ENCODE peak calls at places on chromosomes 7 and 10, in eight cellular contexts. One of them, this sample, is unnamed.

GRCh38 chr10:56068040-56068439 is 293.0 kb downstream of the ZWINT start:
- DNase-seq in BJ: no peak
- DNase-seq in OCI-LY7: no peak
- DNase-seq in GM13976: no peak
- DNase-seq in mucosa of gallbladder: no peak
- DNase-seq in AG09309: no peak
- DNase-seq in Calu3: no peak
- DNase-seq in posterior cingulate gyrus: no peak
- DNase-seq in this sample: no peak

GRCh38 chr7:127208860-127209259 is 43.9 kb downstream of the GRM8 start:
- DNase-seq in mucosa of gallbladder: no peak
- DNase-seq in AG09309: no peak
- DNase-seq in BJ: no peak
- DNase-seq in GM13976: no peak
- DNase-seq in Calu3: no peak
- DNase-seq in OCI-LY7: no peak
- DNase-seq in posterior cingulate gyrus: no peak
- DNase-seq in this sample: no peak

GRCh38 chr10:118958984-118959916 is 70.3 kb upstream of the NANOS1 start:
- DNase-seq in Calu3: peak
- DNase-seq in OCI-LY7: no peak
- DNase-seq in posterior cingulate gyrus: no peak
- DNase-seq in GM13976: no peak
- DNase-seq in AG09309: no peak
- DNase-seq in BJ: peak
- DNase-seq in mucosa of gallbladder: peak
- DNase-seq in this sample: no peak

GRCh38 chr10:31099664-31100063 is 68.0 kb upstream of the ZNF438 start:
- DNase-seq in Calu3: peak
- DNase-seq in GM13976: no peak
- DNase-seq in BJ: no peak
- DNase-seq in mucosa of gallbladder: peak
- DNase-seq in posterior cingulate gyrus: no peak
- DNase-seq in AG09309: no peak
- DNase-seq in OCI-LY7: no peak
- DNase-seq in this sample: no peak

GRCh38 chr7:73844848-73845460 is 2.6 kb upstream of the METTL27 start:
- DNase-seq in BJ: no peak
- DNase-seq in posterior cingulate gyrus: no peak
- DNase-seq in mucosa of gallbladder: no peak
- DNase-seq in AG09309: peak
- DNase-seq in Calu3: no peak
- DNase-seq in GM13976: no peak
- DNase-seq in OCI-LY7: no peak
- DNase-seq in this sample: no peak

GRCh38 chr10:116464257-116464656 is 36.6 kb downstream of the PNLIPRP3 start:
- DNase-seq in BJ: no peak
- DNase-seq in GM13976: no peak
- DNase-seq in AG09309: no peak
- DNase-seq in Calu3: no peak
- DNase-seq in posterior cingulate gyrus: no peak
- DNase-seq in OCI-LY7: no peak
- DNase-seq in mucosa of gallbladder: no peak
- DNase-seq in this sample: peak

GRCh38 chr10:22992075-22992474 is 64.2 kb downstream of the ARMC3 start:
- DNase-seq in Calu3: no peak
- DNase-seq in GM13976: peak
- DNase-seq in BJ: no peak
- DNase-seq in OCI-LY7: no peak
- DNase-seq in mucosa of gallbladder: no peak
- DNase-seq in posterior cingulate gyrus: no peak
- DNase-seq in AG09309: no peak
- DNase-seq in this sample: no peak

GRCh38 chr10:30510184-30510931 is 76.4 kb downstream of the MAP3K8 start:
- DNase-seq in BJ: no peak
- DNase-seq in Calu3: peak
- DNase-seq in OCI-LY7: no peak
- DNase-seq in AG09309: peak
- DNase-seq in GM13976: peak
- DNase-seq in posterior cingulate gyrus: no peak
- DNase-seq in mucosa of gallbladder: no peak
- DNase-seq in this sample: no peak

GRCh38 chr7:4103352-4104091 is 578.6 kb upstream of the FOXK1 start:
- DNase-seq in Calu3: no peak
- DNase-seq in posterior cingulate gyrus: no peak
- DNase-seq in OCI-LY7: peak
- DNase-seq in GM13976: no peak
- DNase-seq in BJ: no peak
- DNase-seq in mucosa of gallbladder: no peak
- DNase-seq in AG09309: no peak
- DNase-seq in this sample: no peak

GRCh38 chr7:120512701-120513100 is 239.7 kb downstream of the KCND2 start:
- DNase-seq in Calu3: no peak
- DNase-seq in OCI-LY7: no peak
- DNase-seq in AG09309: no peak
- DNase-seq in posterior cingulate gyrus: no peak
- DNase-seq in BJ: no peak
- DNase-seq in mucosa of gallbladder: no peak
- DNase-seq in GM13976: no peak
- DNase-seq in this sample: no peak

GRCh38 chr10:30062090-30062489 is 2.7 kb upstream of the JCAD start:
- DNase-seq in BJ: peak
- DNase-seq in Calu3: no peak
- DNase-seq in GM13976: no peak
- DNase-seq in AG09309: peak
- DNase-seq in posterior cingulate gyrus: no peak
- DNase-seq in OCI-LY7: no peak
- DNase-seq in mucosa of gallbladder: no peak
- DNase-seq in this sample: no peak

GRCh38 chr10:17115683-17116082 is 13.9 kb downstream of the CUBN start:
- DNase-seq in OCI-LY7: no peak
- DNase-seq in posterior cingulate gyrus: no peak
- DNase-seq in GM13976: no peak
- DNase-seq in AG09309: no peak
- DNase-seq in Calu3: peak
- DNase-seq in BJ: no peak
- DNase-seq in mucosa of gallbladder: no peak
- DNase-seq in this sample: no peak

GRCh38 chr10:76401006-76401405 is 969.6 kb downstream of the LRMDA start:
- DNase-seq in Calu3: no peak
- DNase-seq in AG09309: no peak
- DNase-seq in OCI-LY7: no peak
- DNase-seq in GM13976: no peak
- DNase-seq in BJ: no peak
- DNase-seq in mucosa of gallbladder: no peak
- DNase-seq in posterior cingulate gyrus: no peak
- DNase-seq in this sample: no peak

GRCh38 chr10:114768394-114768786 is 53.2 kb upstream of the FHIP2A start:
- DNase-seq in Calu3: no peak
- DNase-seq in posterior cingulate gyrus: no peak
- DNase-seq in GM13976: peak
- DNase-seq in OCI-LY7: no peak
- DNase-seq in AG09309: no peak
- DNase-seq in BJ: no peak
- DNase-seq in mucosa of gallbladder: no peak
- DNase-seq in this sample: no peak

GRCh38 chr10:113879691-113880090 is 25.2 kb downstream of the NHLRC2 start:
- DNase-seq in mucosa of gallbladder: no peak
- DNase-seq in AG09309: no peak
- DNase-seq in BJ: no peak
- DNase-seq in GM13976: peak
- DNase-seq in OCI-LY7: no peak
- DNase-seq in Calu3: no peak
- DNase-seq in posterior cingulate gyrus: no peak
- DNase-seq in this sample: no peak

GRCh38 chr10:58998924-58999713 is 177.3 kb upstream of the PHYHIPL start:
- DNase-seq in AG09309: no peak
- DNase-seq in GM13976: no peak
- DNase-seq in mucosa of gallbladder: peak
- DNase-seq in OCI-LY7: no peak
- DNase-seq in Calu3: no peak
- DNase-seq in BJ: no peak
- DNase-seq in posterior cingulate gyrus: peak
- DNase-seq in this sample: no peak

GRCh38 chr7:157253850-157254249 is 83.0 kb upstream of the DNAJB6 start:
- DNase-seq in AG09309: no peak
- DNase-seq in Calu3: no peak
- DNase-seq in mucosa of gallbladder: peak
- DNase-seq in OCI-LY7: no peak
- DNase-seq in GM13976: no peak
- DNase-seq in BJ: no peak
- DNase-seq in posterior cingulate gyrus: peak
- DNase-seq in this sample: no peak

GRCh38 chr10:78224602-78225001 is 190.9 kb downstream of the RPS24 start:
- DNase-seq in OCI-LY7: no peak
- DNase-seq in Calu3: no peak
- DNase-seq in mucosa of gallbladder: no peak
- DNase-seq in AG09309: no peak
- DNase-seq in posterior cingulate gyrus: no peak
- DNase-seq in GM13976: no peak
- DNase-seq in BJ: no peak
- DNase-seq in this sample: no peak

GRCh38 chr10:122417667-122418066 is 36.8 kb upstream of the ARMS2 start:
- DNase-seq in posterior cingulate gyrus: no peak
- DNase-seq in mucosa of gallbladder: no peak
- DNase-seq in OCI-LY7: no peak
- DNase-seq in Calu3: no peak
- DNase-seq in AG09309: peak
- DNase-seq in BJ: no peak
- DNase-seq in GM13976: no peak
- DNase-seq in this sample: no peak

GRCh38 chr7:70597071-70597470 is 534.9 kb upstream of the GALNT17 start:
- DNase-seq in OCI-LY7: no peak
- DNase-seq in mucosa of gallbladder: no peak
- DNase-seq in BJ: no peak
- DNase-seq in Calu3: no peak
- DNase-seq in GM13976: no peak
- DNase-seq in AG09309: no peak
- DNase-seq in posterior cingulate gyrus: no peak
- DNase-seq in this sample: no peak

GRCh38 chr10:31896972-31897384 is 31.7 kb downstream of the ARHGAP12 start:
- DNase-seq in posterior cingulate gyrus: no peak
- DNase-seq in GM13976: no peak
- DNase-seq in AG09309: peak
- DNase-seq in OCI-LY7: no peak
- DNase-seq in mucosa of gallbladder: no peak
- DNase-seq in BJ: peak
- DNase-seq in Calu3: no peak
- DNase-seq in this sample: no peak

GRCh38 chr10:99784025-99784730 is 1.7 kb downstream of the ABCC2 start:
- DNase-seq in OCI-LY7: no peak
- DNase-seq in BJ: peak
- DNase-seq in Calu3: no peak
- DNase-seq in AG09309: peak
- DNase-seq in posterior cingulate gyrus: no peak
- DNase-seq in GM13976: no peak
- DNase-seq in mucosa of gallbladder: peak
- DNase-seq in this sample: no peak